ENCODE peak calls at places on chromosomes 16 and 17, in four cellular contexts. U is fibroblast of pulmonary artery; T is thoracic aorta; M is CD4-positive, alpha-beta T cell. R is an unnamed sample.

GRCh38 chr17:72967263-72967962 is 125.1 kb downstream of the SLC39A11 start:
- DNase-seq in U (no peak), T (no peak), M (no peak), R (no peak)

GRCh38 chr17:17416007-17416399 is 60.8 kb upstream of the MED9 start:
- DNase-seq in U (peak), T (no peak), M (no peak), R (no peak)

GRCh38 chr17:31825961-31826691 is 32.9 kb downstream of the COPRS start:
- DNase-seq in U (peak), T (peak), M (no peak), R (no peak)

GRCh38 chr17:75480281-75480680 is 23.8 kb downstream of the TMEM94 start:
- DNase-seq in U (no peak), T (no peak), M (no peak), R (no peak)

GRCh38 chr17:77609553-77610517 is 348.7 kb upstream of the TNRC6C start:
- DNase-seq in U (no peak), T (no peak), M (peak), R (no peak)

GRCh38 chr17:72365857-72366415 is 245.1 kb downstream of the SOX9 start:
- DNase-seq in U (no peak), T (no peak), M (no peak), R (no peak)

GRCh38 chr17:82241183-82241925 is 12.5 kb downstream of the SLC16A3 start:
- DNase-seq in U (peak), T (peak), M (no peak), R (peak)

GRCh38 chr17:37299257-37299985 is 76.4 kb upstream of the C17orf78 start:
- DNase-seq in U (peak), T (no peak), M (no peak), R (no peak)

GRCh38 chr16:15966420-15967222 is 17.2 kb downstream of the ABCC1 start:
- DNase-seq in U (peak), T (no peak), M (no peak), R (no peak)

GRCh38 chr17:3890082-3890892 is 2.6 kb downstream of the CAMKK1 start:
- DNase-seq in U (peak), T (peak), M (no peak), R (peak)

GRCh38 chr17:8865385-8865784 is 2.1 kb downstream of the PIK3R6 start:
- DNase-seq in U (no peak), T (no peak), M (no peak), R (no peak)

GRCh38 chr17:73694491-73694890 is 50.2 kb upstream of the SDK2 start:
- DNase-seq in U (no peak), T (no peak), M (no peak), R (no peak)

GRCh38 chr16:69647020-69647419 is 79.3 kb downstream of the NQO1 start:
- DNase-seq in U (no peak), T (no peak), M (no peak), R (no peak)

GRCh38 chr17:37729905-37730304 is 15.0 kb downstream of the HNF1B start:
- DNase-seq in U (no peak), T (no peak), M (no peak), R (no peak)

GRCh38 chr17:63042443-63042842 is 76.4 kb downstream of the TANC2 start:
- DNase-seq in U (no peak), T (no peak), M (no peak), R (no peak)

GRCh38 chr17:4124994-4125393 is 17.8 kb downstream of the ZZEF1 start:
- DNase-seq in U (no peak), T (no peak), M (no peak), R (no peak)

GRCh38 chr16:87201777-87202176 is 115.4 kb downstream of the C16orf95 start:
- DNase-seq in U (no peak), T (no peak), M (no peak), R (no peak)

GRCh38 chr17:55642741-55643140 is 79.9 kb downstream of the TMEM100 start:
- DNase-seq in U (no peak), T (no peak), M (no peak), R (no peak)

GRCh38 chr17:40371261-40371929 is 6.9 kb upstream of the GJD3 start:
- DNase-seq in U (no peak), T (no peak), M (no peak), R (no peak)

GRCh38 chr16:74738134-74738541 is 36.5 kb downstream of the FA2H start:
- DNase-seq in U (no peak), T (no peak), M (no peak), R (no peak)
- TF ChIP-seq CTCF in U (no peak), T (no peak), M (no peak), R (no peak)

GRCh38 chr17:27430383-27430840 is 25.8 kb upstream of the KSR1 start:
- DNase-seq in U (no peak), T (no peak), M (no peak), R (no peak)
- TF ChIP-seq CTCF in U (no peak), T (no peak), M (no peak), R (no peak)

DNA sequence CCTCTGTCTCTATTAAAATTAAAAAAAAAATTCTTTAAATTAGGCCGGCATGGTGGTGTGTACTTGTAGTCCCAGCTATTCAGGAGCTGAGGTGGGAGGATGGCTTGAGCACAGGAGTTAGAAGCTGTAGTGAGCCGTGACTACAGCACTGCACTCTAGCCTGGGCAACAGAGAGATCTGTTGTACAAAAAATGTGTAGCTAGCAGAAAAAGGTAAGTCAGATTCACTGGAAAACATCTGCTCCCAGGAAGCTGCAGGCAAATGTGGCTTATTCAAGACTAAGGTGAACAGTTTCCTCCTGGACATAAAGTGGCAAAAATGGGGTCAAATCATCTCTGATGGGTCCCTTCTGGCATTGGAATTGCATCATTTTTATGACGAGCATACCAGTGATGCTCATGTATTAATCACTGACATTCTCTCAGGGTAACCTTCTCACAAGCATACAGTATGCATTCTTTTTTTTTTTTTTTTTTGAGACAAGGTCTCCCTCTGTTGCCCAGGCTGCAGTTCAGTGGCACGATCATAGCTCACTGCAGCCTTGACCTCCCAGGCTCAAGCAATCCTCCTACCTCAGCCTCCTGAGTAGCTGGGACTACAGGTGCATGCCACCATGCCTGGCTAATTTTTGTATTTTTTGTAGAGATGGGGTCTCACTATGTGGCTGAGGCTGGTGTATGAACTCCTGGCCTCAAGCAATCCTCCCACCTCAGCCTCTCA is 48.7 kb downstream of the CPPED1 start:
- DNase-seq in U (peak), T (no peak), M (no peak), R (no peak)
- TF ChIP-seq CTCF in U (no peak), T (no peak), M (no peak), R (no peak)

GRCh38 chr16:30142672-30143346 is 19.8 kb upstream of the MAPK3 start:
- DNase-seq in U (no peak), T (no peak), M (no peak), R (no peak)
- TF ChIP-seq CTCF in U (no peak), T (no peak), M (peak), R (no peak)

GRCh38 chr16:9434659-9435058 is 343.2 kb downstream of the HAPSTR1 start:
- DNase-seq in U (no peak), T (no peak), M (no peak), R (no peak)
- TF ChIP-seq CTCF in U (no peak), T (no peak), M (no peak), R (no peak)

GRCh38 chr16:10981697-10982216 is 37.4 kb downstream of the CLEC16A start:
- DNase-seq in U (no peak), T (no peak), M (peak), R (no peak)
- TF ChIP-seq CTCF in U (peak), T (no peak), M (no peak), R (no peak)

DNA sequence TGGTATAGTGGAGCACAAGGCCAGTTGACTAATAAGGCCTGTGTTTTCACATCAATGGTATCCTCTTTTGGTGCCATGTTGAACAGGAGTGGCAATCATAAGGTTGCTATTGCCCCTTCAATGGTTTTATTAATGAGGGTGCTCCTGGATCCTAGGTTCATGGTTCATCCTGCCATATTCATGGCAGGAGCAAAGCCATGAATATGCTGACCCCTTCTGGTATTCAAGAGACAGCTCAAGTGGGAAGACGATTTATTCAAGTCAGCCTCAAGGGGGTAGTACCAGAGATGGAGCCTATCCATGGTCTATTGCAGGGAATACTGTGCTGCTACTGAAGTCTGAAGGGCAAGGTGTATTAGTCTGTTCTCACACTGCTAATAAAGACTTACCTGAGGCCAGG is 2.6 kb downstream of the ABCA9 start:
- DNase-seq in U (peak), T (no peak), M (no peak), R (no peak)
- TF ChIP-seq CTCF in U (peak), T (no peak), M (no peak), R (no peak)